ENCODE peak calls at places on chromosomes 1 and 21, in six cellular contexts. A is H9, R is neuronal stem cell, L is mesenchymal stem cell, N is H1, X is trophoblast cell. J is an unnamed sample.

GRCh38 chr1:228228601-228229074 is 20.8 kb downstream of the OBSCN start:
- DNase-seq in A (no peak), R (no peak), L (peak), N (no peak), X (peak), J (peak)

GRCh38 chr1:159953866-159954515 is at the start of gene SLAMF9:
- DNase-seq in A (peak), R (no peak), L (peak), N (no peak), X (no peak), J (peak)

GRCh38 chr1:156859523-156860112 is 701 bp upstream of the INSRR start:
- DNase-seq in A (peak), R (no peak), L (peak), N (peak), X (no peak), J (no peak)

GRCh38 chr1:11736746-11737639 is 1.1 kb downstream of the AGTRAP start:
- DNase-seq in A (peak), R (no peak), L (peak), N (peak), X (peak), J (peak)

GRCh38 chr1:16019580-16020277 is 1.9 kb upstream of the HSPB7 start:
- DNase-seq in A (no peak), R (no peak), L (peak), N (no peak), X (no peak), J (peak)

GRCh38 chr1:208089971-208090755 is 154.0 kb downstream of the PLXNA2 start:
- DNase-seq in A (no peak), R (no peak), L (no peak), N (no peak), X (no peak), J (peak)

GRCh38 chr1:56864430-56864829 is 9.8 kb downstream of the C8A start:
- DNase-seq in A (no peak), R (no peak), L (no peak), N (no peak), X (no peak), J (peak)

GRCh38 chr21:32457360-32457840 is 44.9 kb downstream of the EVA1C start:
- DNase-seq in A (no peak), R (no peak), L (no peak), N (no peak), X (no peak), J (peak)

GRCh38 chr1:235882816-235883215 is 16.1 kb upstream of the LYST start:
- DNase-seq in A (no peak), R (no peak), L (no peak), N (no peak), X (no peak), J (no peak)

GRCh38 chr1:30756545-30757195 is 904 bp downstream of the LAPTM5 start:
- DNase-seq in A (no peak), R (no peak), L (peak), N (no peak), X (peak), J (peak)

GRCh38 chr1:16298653-16299052 is 53.6 kb downstream of the FBXO42 start:
- DNase-seq in A (no peak), R (no peak), L (no peak), N (no peak), X (no peak), J (no peak)

GRCh38 chr1:191669629-191670028 is 488.6 kb upstream of the RGS18 start:
- DNase-seq in A (no peak), R (no peak), L (no peak), N (no peak), X (no peak), J (peak)

GRCh38 chr21:42653492-42654061 is at the start of gene PDE9A:
- DNase-seq in A (peak), R (peak), L (peak), N (peak), X (no peak), J (no peak)

GRCh38 chr1:46341222-46342083 is 846 bp downstream of the NSUN4 start:
- DNase-seq in A (no peak), R (no peak), L (no peak), N (no peak), X (no peak), J (no peak)

GRCh38 chr21:38350681-38351080 is 93.9 kb downstream of the KCNJ15 start:
- DNase-seq in A (no peak), R (no peak), L (peak), N (no peak), X (no peak), J (no peak)

GRCh38 chr21:39083377-39084008 is 99.8 kb downstream of the PSMG1 start:
- DNase-seq in A (no peak), R (no peak), L (peak), N (no peak), X (peak), J (no peak)

GRCh38 chr21:31898898-31899630 is 26.2 kb downstream of the HUNK start:
- DNase-seq in A (no peak), R (no peak), L (peak), N (no peak), X (no peak), J (no peak)

GRCh38 chr1:1775364-1776226 is 2.7 kb downstream of the NADK start:
- DNase-seq in A (peak), R (no peak), L (no peak), N (no peak), X (no peak), J (no peak)

GRCh38 chr1:234069760-234070159 is 165.3 kb downstream of the SLC35F3 start:
- DNase-seq in A (no peak), R (no peak), L (no peak), N (no peak), X (no peak), J (no peak)

GRCh38 chr1:54249798-54250497 is 50.0 kb downstream of the MRPL37 start:
- DNase-seq in A (peak), R (no peak), L (peak), N (no peak), X (peak), J (peak)

GRCh38 chr1:116474921-116475849 is 95.6 kb downstream of the CD58 start:
- DNase-seq in A (no peak), R (no peak), L (no peak), N (no peak), X (no peak), J (no peak)
- H3K27ac ChIP-seq in A (no peak), R (no peak), L (peak), N (no peak), X (no peak), J (no peak)

GRCh38 chr1:104787866-104788510 is 1038.3 kb downstream of the AMY1C start:
- DNase-seq in A (no peak), R (no peak), L (no peak), N (no peak), X (no peak), J (no peak)
- H3K14ac ChIP-seq in A (no peak), R (peak), L (no peak), N (no peak), X (no peak), J (no peak)

DNA sequence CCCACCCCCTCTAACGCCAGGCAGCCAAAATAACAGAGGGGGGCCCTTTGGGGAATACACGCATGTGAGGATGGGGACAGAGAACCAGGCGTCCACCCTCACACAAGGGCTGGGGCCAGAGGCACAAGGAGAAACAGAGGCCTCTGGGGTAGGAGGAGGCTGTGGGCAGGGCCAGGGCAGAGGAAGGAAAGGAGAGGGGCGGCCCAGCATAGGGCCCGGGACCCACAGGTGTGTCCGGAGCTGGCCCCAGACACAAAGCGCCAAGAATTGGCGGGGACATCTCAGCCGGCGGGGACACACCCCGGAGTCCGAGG is 6.7 kb downstream of the PLEKHG5 start:
- DNase-seq in A (no peak), R (no peak), L (no peak), N (no peak), X (no peak), J (no peak)
- H4K8ac ChIP-seq in A (no peak), R (no peak), L (peak), N (peak), X (peak), J (no peak)

DNA sequence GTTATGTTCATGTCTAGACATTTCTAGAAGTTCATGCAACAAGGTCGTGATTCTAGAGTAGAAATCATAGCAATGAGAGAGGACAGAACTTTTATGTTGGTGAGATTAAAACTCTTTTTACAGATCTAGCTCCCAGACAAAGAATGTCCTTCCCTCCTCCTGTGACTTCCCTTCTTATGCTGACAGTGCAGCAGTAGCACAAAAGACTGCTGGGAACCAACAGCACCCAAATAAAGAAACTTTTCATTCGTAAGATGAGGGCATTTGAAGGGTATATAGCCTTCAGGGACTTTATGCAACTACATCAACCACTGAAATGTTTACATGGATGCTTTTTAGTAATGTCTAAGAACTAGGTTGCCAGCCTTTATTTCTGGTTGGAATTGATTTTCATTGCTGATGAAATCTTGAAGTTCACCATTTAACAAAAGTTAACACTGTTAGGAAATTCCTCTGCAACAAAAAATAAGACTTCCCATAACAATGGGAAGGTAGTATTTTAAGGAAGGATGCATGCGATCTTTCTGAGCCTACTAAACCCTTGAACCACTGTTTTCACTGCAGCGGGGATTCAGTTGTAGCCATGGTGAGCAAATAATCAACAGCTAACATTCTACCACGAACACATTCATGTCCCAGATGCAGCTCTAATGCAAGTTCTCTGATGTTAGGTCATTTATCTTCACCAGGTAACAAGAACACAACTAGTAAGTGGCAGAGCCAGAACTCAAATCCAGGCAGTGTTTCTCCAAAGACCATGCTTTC is 672.8 kb downstream of the PTPRC start:
- DNase-seq in A (no peak), R (no peak), L (no peak), N (no peak), X (no peak), J (no peak)
- H3K27ac ChIP-seq in A (peak), R (no peak), L (no peak), N (peak), X (no peak), J (no peak)

GRCh38 chr1:9466780-9467755 is 72.2 kb upstream of the SLC25A33 start:
- DNase-seq in A (no peak), R (no peak), L (no peak), N (no peak), X (no peak), J (peak)
- H3K14ac ChIP-seq in A (no peak), R (no peak), L (no peak), N (no peak), X (no peak), J (no peak)

GRCh38 chr1:70358921-70359564 is 4.5 kb upstream of the ANKRD13C start:
- DNase-seq in A (no peak), R (no peak), L (no peak), N (no peak), X (no peak), J (peak)

GRCh38 chr1:70353038-70353437 is 1.5 kb downstream of the ANKRD13C start:
- DNase-seq in A (no peak), R (no peak), L (no peak), N (no peak), X (no peak), J (no peak)

GRCh38 chr1:70353641-70354331 is 736 bp downstream of the ANKRD13C start:
- DNase-seq in A (no peak), R (no peak), L (peak), N (no peak), X (peak), J (peak)

GRCh38 chr1:70354332-70355110 is at the start of gene ANKRD13C:
- DNase-seq in A (peak), R (peak), L (peak), N (peak), X (peak), J (peak)

DNA sequence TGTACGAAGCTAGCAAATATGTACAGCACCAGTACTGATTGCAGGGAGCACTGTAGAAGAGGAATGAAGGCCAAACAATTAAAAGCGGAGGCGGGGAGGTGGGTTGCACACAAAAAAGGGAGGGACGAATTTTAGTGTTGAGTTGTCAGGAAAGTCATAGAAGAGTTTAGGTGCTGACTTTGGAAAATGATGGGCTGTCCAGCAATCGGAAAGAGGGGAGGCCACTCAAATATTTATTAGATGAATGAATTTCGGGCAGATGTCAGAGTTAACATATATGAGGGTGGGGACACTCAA is 537 bp upstream of the ANKRD13C start:
- DNase-seq in A (no peak), R (no peak), L (no peak), N (no peak), X (no peak), J (no peak)
- H4K8ac ChIP-seq in A (no peak), R (peak), L (peak), N (no peak), X (peak), J (peak)

J was measured in IMR-90.